ENCODE peak calls at places on chromosomes 2 and 18, in four cellular contexts. O is T follicular helper cell, L is T-helper 1 cell, J is fibroblast of lung. N is an unnamed sample.

GRCh38 chr2:233481368-233482142 is 85.0 kb downstream of the USP40 start:
- DNase-seq in L (no peak), J (peak), O (no peak), N (peak)

GRCh38 chr2:74205586-74205985 is 7.2 kb downstream of the MTHFD2 start:
- DNase-seq in O (no peak), L (no peak), J (no peak), N (no peak)

GRCh38 chr2:44836174-44836573 is 105.3 kb upstream of the SIX3 start:
- DNase-seq in J (no peak), O (no peak), L (no peak), N (no peak)

GRCh38 chr2:240603846-240604245 is 17.3 kb downstream of the CAPN10 start:
- DNase-seq in L (no peak), O (no peak), J (no peak), N (no peak)

GRCh38 chr2:36618381-36618780 is 20.4 kb upstream of the FEZ2 start:
- DNase-seq in O (no peak), J (peak), L (no peak), N (peak)

GRCh38 chr2:131056204-131056975 is 36.9 kb downstream of the FAM168B start:
- DNase-seq in L (no peak), O (no peak), J (no peak), N (no peak)

GRCh38 chr2:1833726-1834125 is 89.4 kb upstream of the PXDN start:
- DNase-seq in O (no peak), L (no peak), J (no peak), N (no peak)

GRCh38 chr2:45028276-45028675 is 19.0 kb upstream of the SIX2 start:
- DNase-seq in O (no peak), L (no peak), J (peak), N (no peak)

GRCh38 chr2:184599875-184600227 is 1.5 kb downstream of the ZNF804A start:
- DNase-seq in L (no peak), O (no peak), J (peak), N (peak)

GRCh38 chr2:66772618-66773017 is 337.7 kb downstream of the MEIS1 start:
- DNase-seq in O (no peak), L (no peak), J (no peak), N (no peak)

GRCh38 chr2:148876190-148876588 is 1.2 kb downstream of the KIF5C start:
- DNase-seq in J (no peak), L (no peak), O (no peak), N (no peak)

GRCh38 chr2:72146357-72147302 is 1.0 kb downstream of the CYP26B1 start:
- DNase-seq in O (no peak), J (no peak), L (peak), N (peak)

GRCh38 chr18:43661570-43661969 is 384.3 kb upstream of the SYT4 start:
- DNase-seq in O (no peak), J (peak), L (no peak), N (no peak)

GRCh38 chr2:20050104-20050711 is 1.2 kb downstream of the LAPTM4A start:
- DNase-seq in O (peak), L (no peak), J (peak), N (no peak)

GRCh38 chr2:109339519-109339991 is 210.6 kb downstream of the SH3RF3 start:
- DNase-seq in O (no peak), J (peak), L (no peak), N (no peak)

GRCh38 chr2:30267161-30267568 is 35.8 kb downstream of the LBH start:
- DNase-seq in J (no peak), L (peak), O (peak), N (no peak)

GRCh38 chr2:219433666-219434467 is 776 bp upstream of the SPEG start:
- DNase-seq in O (no peak), J (peak), L (no peak), N (no peak)

GRCh38 chr2:85924522-85924921 is 35.7 kb upstream of the ST3GAL5 start:
- DNase-seq in L (no peak), O (no peak), J (peak), N (peak)

GRCh38 chr2:2791031-2791430 is 460.0 kb upstream of the MYT1L start:
- DNase-seq in L (no peak), J (no peak), O (no peak), N (no peak)

GRCh38 chr2:177338177-177338721 is 54.3 kb upstream of the AGPS start:
- DNase-seq in O (no peak), J (peak), L (no peak), N (no peak)

GRCh38 chr18:78995740-78996395 is 16.2 kb downstream of the SALL3 start:
- DNase-seq in L (no peak), O (no peak), J (no peak), N (no peak)

GRCh38 chr18:9334351-9335254 is at the start of gene TWSG1:
- DNase-seq in J (peak), L (peak), O (peak), N (peak)

GRCh38 chr2:216340280-216340631 is 32.0 kb downstream of the MARCHF4 start:
- DNase-seq in J (no peak), O (no peak), L (no peak), N (peak)

GRCh38 chr2:160646684-160647444 is 153.3 kb upstream of the RBMS1 start:
- DNase-seq in J (no peak), O (no peak), L (no peak), N (no peak)

GRCh38 chr18:65749881-65750280 is 931 bp upstream of the CDH7 start:
- DNase-seq in O (no peak), L (no peak), J (no peak), N (no peak)

GRCh38 chr18:52486052-52486451 is 146.1 kb downstream of the DCC start:
- DNase-seq in J (no peak), L (no peak), O (no peak), N (no peak)

GRCh38 chr2:19351914-19352697 is 6.3 kb downstream of the OSR1 start:
- DNase-seq in J (peak), O (no peak), L (no peak), N (no peak)